ENCODE peak calls at places on chromosomes 12 and 14, in six cellular contexts. C is endothelial cell, P is OCI-LY7, G is BJ, O is HepG2, L is type B pancreatic cell. W is an unnamed sample.

GRCh38 chr14:75254901-75255300 is 23.7 kb upstream of the FOS start:
- DNase-seq in C (no peak), P (no peak), G (no peak), O (no peak), L (no peak), W (no peak)

GRCh38 chr14:73567951-73568885 is 795 bp upstream of the ACOT2 start:
- DNase-seq in C (no peak), P (no peak), G (no peak), O (peak; percentile 46), L (no peak), W (peak; percentile 43)

GRCh38 chr14:102537981-102538597 is 28.5 kb upstream of the ANKRD9 start:
- DNase-seq in C (no peak), P (no peak), G (no peak), O (no peak), L (no peak), W (no peak)

GRCh38 chr14:75443203-75443969 is 15.6 kb downstream of the JDP2 start:
- DNase-seq in C (no peak), P (no peak), G (no peak), O (no peak), L (no peak), W (no peak)

GRCh38 chr12:111276189-111276588 is 92.7 kb downstream of the PHETA1 start:
- DNase-seq in C (no peak), P (no peak), G (no peak), O (no peak), L (no peak), W (no peak)

GRCh38 chr12:85394809-85395208 is 114.8 kb downstream of the ALX1 start:
- DNase-seq in C (no peak), P (no peak), G (no peak), O (no peak), L (no peak), W (no peak)

GRCh38 chr12:124441443-124442190 is 125.8 kb downstream of the NCOR2 start:
- DNase-seq in C (no peak), P (no peak), G (peak; percentile 57), O (no peak), L (no peak), W (no peak)

GRCh38 chr12:49796155-49796554 is 32.1 kb downstream of the NCKAP5L start:
- DNase-seq in C (no peak), P (no peak), G (no peak), O (no peak), L (no peak), W (no peak)

GRCh38 chr12:121570467-121571283 is 10.1 kb downstream of the KDM2B start:
- DNase-seq in C (no peak), P (no peak), G (no peak), O (no peak), L (no peak), W (no peak)

GRCh38 chr12:27769142-27769672 is 10.8 kb upstream of the KLHL42 start:
- DNase-seq in C (no peak), P (no peak), G (no peak), O (no peak), L (no peak), W (no peak)

GRCh38 chr12:131436922-131437705 is 273.8 kb upstream of the SFSWAP start:
- DNase-seq in C (no peak), P (no peak), G (no peak), O (no peak), L (peak; percentile 56), W (no peak)

GRCh38 chr12:88067301-88067700 is 38.1 kb upstream of the C12orf50 start:
- DNase-seq in C (no peak), P (no peak), G (no peak), O (no peak), L (no peak), W (no peak)

GRCh38 chr12:118034429-118035193 is 18.1 kb downstream of the RFC5 start:
- DNase-seq in C (peak; percentile 11), P (no peak), G (no peak), O (peak; percentile 56), L (no peak), W (no peak)

GRCh38 chr14:67566908-67567307 is 33.2 kb downstream of the PIGH start:
- DNase-seq in C (no peak), P (no peak), G (no peak), O (no peak), L (no peak), W (no peak)

GRCh38 chr12:4386756-4387155 is 7.2 kb upstream of the FGF23 start:
- DNase-seq in C (no peak), P (no peak), G (no peak), O (no peak), L (no peak), W (no peak)

GRCh38 chr12:4380332-4380731 is 820 bp upstream of the FGF23 start:
- DNase-seq in C (no peak), P (no peak), G (no peak), O (no peak), L (no peak), W (no peak)

GRCh38 chr12:4387607-4388006 is 8.1 kb upstream of the FGF23 start:
- DNase-seq in C (no peak), P (no peak), G (no peak), O (no peak), L (no peak), W (no peak)

GRCh38 chr12:4379410-4379809 is at the start of gene FGF23:
- DNase-seq in C (peak; percentile 34), P (no peak), G (no peak), O (peak; percentile 6), L (no peak), W (no peak)

DNA sequence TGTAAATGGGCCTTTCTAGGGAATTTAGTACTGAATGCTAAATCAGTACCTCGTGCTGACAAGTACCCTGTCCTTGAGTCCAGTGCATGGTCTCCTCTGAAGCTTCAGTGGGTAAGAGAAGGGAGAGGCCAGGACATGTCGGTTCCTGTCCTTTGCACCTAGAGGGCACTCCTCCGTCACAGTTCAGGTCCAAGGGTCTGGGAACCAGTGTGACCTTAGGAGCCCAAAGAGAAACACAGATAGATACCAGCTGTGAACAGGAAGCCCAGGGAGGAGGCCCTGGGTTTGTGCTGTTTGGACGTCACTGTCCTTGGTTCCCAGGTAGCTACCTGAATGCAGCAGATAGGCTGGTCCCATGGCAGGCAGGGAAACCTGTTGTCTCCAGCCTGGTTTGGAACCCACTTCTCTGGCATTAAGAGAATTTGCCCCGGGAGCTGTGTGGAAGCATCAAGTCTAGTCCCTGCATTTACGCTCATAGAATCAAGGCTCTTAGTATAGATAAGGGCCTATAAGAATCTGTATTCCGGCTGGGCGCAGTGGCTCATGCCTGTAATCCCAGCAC is 3.9 kb upstream of the FGF23 start:
- DNase-seq in C (peak; percentile 30), P (peak; percentile 24), G (no peak), O (peak; percentile 21), L (no peak), W (peak; percentile 34)
- TF ChIP-seq CTCF in C (no peak), P (peak; percentile 44), G (no peak), O (peak; percentile 54), L (peak; percentile 44), W (no peak)

DNA sequence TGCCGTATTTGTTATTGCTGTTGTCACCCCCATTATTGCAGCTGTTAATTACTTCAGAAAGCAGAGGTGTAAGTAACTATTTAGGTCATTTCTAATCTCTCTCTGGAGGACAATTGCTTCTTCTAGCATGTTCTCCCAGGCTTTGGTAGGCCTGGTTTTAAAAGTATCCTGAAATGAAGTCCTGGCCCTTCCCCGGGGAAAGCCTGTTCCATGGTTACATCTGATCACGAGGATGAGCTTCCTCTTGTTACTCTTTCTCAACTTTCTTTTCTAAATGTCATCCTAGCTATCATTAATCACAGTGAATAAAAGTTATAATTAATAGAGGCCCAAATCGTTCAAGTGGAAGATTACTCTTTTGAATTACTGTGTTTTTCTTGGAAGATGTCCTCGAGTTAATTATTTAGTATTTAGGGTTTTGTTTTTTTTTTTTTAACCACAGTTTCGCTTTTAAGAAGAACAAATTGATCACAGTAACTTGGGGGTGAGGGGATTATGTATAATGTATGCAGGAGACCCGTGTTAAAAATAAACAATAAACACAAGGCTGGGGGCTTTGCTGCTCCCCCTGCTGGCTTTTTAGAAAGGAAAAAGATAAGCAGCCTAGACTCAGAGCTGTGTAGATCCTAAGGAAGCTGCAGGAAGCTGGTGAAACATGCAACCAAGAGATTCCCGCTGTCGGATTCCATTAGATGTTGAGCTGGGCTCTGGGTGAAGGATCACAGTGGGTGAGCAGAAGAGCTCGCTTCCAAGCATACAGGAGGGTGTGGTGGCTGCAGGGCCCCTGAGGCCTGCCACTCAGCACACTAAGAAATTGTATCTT is 420.1 kb downstream of the FUT8 start:
- DNase-seq in C (peak; percentile 11), P (peak; percentile 16), G (no peak), O (peak; percentile 5), L (no peak), W (no peak)
- TF ChIP-seq CTCF in C (peak; percentile 34), P (peak; percentile 75), G (peak; percentile 43), O (peak; percentile 14), L (peak; percentile 69), W (peak; percentile 33)

DNA sequence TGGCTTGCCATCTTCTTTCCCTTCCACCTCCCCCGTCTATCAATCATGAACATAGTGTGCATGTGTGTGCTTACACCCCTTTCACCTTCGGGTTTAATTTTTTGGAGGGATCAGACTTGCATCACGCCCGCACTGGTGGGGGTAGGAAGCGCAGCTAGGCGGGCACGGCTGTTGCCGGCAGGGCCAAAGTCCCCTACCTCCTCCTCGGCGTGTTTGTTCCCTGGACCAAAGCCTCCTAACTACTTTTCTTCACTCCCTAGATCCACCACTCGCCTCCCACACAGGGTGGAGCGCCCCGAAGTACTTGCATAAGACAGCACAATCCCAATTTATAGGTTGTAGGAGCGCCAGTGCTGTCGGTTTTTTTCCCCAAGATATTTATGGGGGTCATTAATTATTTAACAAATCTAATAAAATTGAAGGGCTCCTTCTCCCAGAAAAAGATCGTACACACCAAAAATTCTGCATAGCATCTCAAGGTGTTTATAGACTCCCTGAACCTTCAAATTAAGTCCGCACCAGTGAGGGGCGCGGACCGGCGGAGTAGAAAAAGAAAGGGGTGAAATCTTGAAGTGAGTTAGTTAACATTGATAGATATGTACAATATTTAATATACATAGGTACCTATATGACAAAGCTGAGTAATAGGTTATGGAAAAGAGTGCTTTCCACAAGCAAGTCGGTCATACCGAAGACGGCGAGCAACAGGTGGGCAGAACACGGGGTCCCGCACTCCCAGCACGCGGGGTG is 714 bp downstream of the PKP2 start:
- DNase-seq in C (peak; percentile 13), P (no peak), G (no peak), O (peak; percentile 25), L (no peak), W (peak; percentile 9)
- TF ChIP-seq CTCF in C (no peak), P (no peak), G (no peak), O (peak; percentile 53), L (peak; percentile 59), W (no peak)

GRCh38 chr12:1790470-1790869 is 29.9 kb upstream of the LRTM2 start:
- DNase-seq in C (no peak), P (no peak), G (no peak), O (no peak), L (no peak), W (no peak)

GRCh38 chr12:1794440-1795090 is 25.8 kb upstream of the LRTM2 start:
- DNase-seq in C (no peak), P (no peak), G (no peak), O (no peak), L (no peak), W (no peak)

GRCh38 chr12:1791104-1791927 is 29.0 kb upstream of the LRTM2 start:
- DNase-seq in C (peak; percentile 56), P (peak; percentile 78), G (no peak), O (peak; percentile 63), L (no peak), W (peak; percentile 88)

GRCh38 chr12:1793426-1794210 is 26.7 kb upstream of the LRTM2 start:
- DNase-seq in C (no peak), P (no peak), G (no peak), O (no peak), L (no peak), W (no peak)

DNA sequence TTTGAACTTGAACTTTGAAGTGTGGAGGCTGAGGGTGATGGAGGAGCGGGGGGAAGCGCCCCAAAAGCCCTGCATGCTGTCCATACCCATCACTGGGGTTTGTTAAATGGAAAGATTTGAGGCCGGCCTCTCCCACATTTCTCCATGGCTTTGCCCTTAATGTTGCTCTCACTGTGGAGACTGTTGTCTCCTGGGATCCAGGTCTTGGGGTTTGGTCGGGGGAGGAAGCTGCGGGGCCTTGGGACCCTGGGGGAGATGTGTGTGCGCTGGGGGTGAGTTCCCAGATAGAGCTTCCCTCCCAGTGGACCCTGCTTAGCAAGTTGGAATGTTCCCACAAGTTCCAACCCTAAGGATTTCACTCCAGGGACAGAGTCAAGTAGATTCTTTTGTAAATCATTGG is 28.0 kb upstream of the LRTM2 start:
- DNase-seq in C (no peak), P (no peak), G (no peak), O (no peak), L (no peak), W (no peak)
- TF ChIP-seq CTCF in C (no peak), P (no peak), G (no peak), O (no peak), L (no peak), W (no peak)